ENCODE peak calls at places on chromosomes 6 and 20, in eight cellular contexts. One of them, this sample, is unnamed.

GRCh38 chr6:79111549-79111948 is 33.5 kb upstream of the PHIP start:
- DNase-seq in GM23248: no peak
- DNase-seq in neuronal stem cell: no peak
- DNase-seq in MM.1S: no peak
- DNase-seq in mammary epithelial cell: no peak
- DNase-seq in HepG2: no peak
- DNase-seq in PC-9: no peak
- DNase-seq in GM23338: no peak
- DNase-seq in this sample: no peak

GRCh38 chr6:132190815-132191175 is 210.5 kb downstream of the MOXD1 start:
- DNase-seq in GM23248: peak
- DNase-seq in neuronal stem cell: no peak
- DNase-seq in MM.1S: no peak
- DNase-seq in mammary epithelial cell: peak
- DNase-seq in HepG2: no peak
- DNase-seq in PC-9: no peak
- DNase-seq in GM23338: no peak
- DNase-seq in this sample: no peak

GRCh38 chr20:24741673-24742072 is 207.4 kb upstream of the CST7 start:
- DNase-seq in GM23248: no peak
- DNase-seq in neuronal stem cell: no peak
- DNase-seq in MM.1S: no peak
- DNase-seq in mammary epithelial cell: no peak
- DNase-seq in HepG2: no peak
- DNase-seq in PC-9: no peak
- DNase-seq in GM23338: no peak
- DNase-seq in this sample: no peak

GRCh38 chr20:55375920-55376319 is 629.4 kb downstream of the CBLN4 start:
- DNase-seq in GM23248: no peak
- DNase-seq in neuronal stem cell: no peak
- DNase-seq in MM.1S: no peak
- DNase-seq in mammary epithelial cell: no peak
- DNase-seq in HepG2: no peak
- DNase-seq in PC-9: no peak
- DNase-seq in GM23338: no peak
- DNase-seq in this sample: no peak

GRCh38 chr6:47678739-47679138 is 19.6 kb upstream of the ADGRF4 start:
- DNase-seq in GM23248: no peak
- DNase-seq in neuronal stem cell: no peak
- DNase-seq in MM.1S: no peak
- DNase-seq in mammary epithelial cell: no peak
- DNase-seq in HepG2: no peak
- DNase-seq in PC-9: no peak
- DNase-seq in GM23338: no peak
- DNase-seq in this sample: no peak

GRCh38 chr6:163725008-163725941 is 310.8 kb downstream of the QKI start:
- DNase-seq in GM23248: no peak
- DNase-seq in neuronal stem cell: no peak
- DNase-seq in MM.1S: no peak
- DNase-seq in mammary epithelial cell: no peak
- DNase-seq in HepG2: no peak
- DNase-seq in PC-9: no peak
- DNase-seq in GM23338: no peak
- DNase-seq in this sample: no peak

GRCh38 chr20:61570796-61571195 is 318.7 kb downstream of the CDH4 start:
- DNase-seq in GM23248: no peak
- DNase-seq in neuronal stem cell: no peak
- DNase-seq in MM.1S: no peak
- DNase-seq in mammary epithelial cell: no peak
- DNase-seq in HepG2: no peak
- DNase-seq in PC-9: no peak
- DNase-seq in GM23338: no peak
- DNase-seq in this sample: no peak

GRCh38 chr6:158086054-158086705 is 81.9 kb downstream of the SERAC1 start:
- DNase-seq in GM23248: peak
- DNase-seq in neuronal stem cell: no peak
- DNase-seq in MM.1S: no peak
- DNase-seq in mammary epithelial cell: no peak
- DNase-seq in HepG2: no peak
- DNase-seq in PC-9: no peak
- DNase-seq in GM23338: no peak
- DNase-seq in this sample: no peak

GRCh38 chr6:131954775-131955107 is 3.6 kb upstream of the CCN2 start:
- DNase-seq in GM23248: peak
- DNase-seq in neuronal stem cell: no peak
- DNase-seq in MM.1S: no peak
- DNase-seq in mammary epithelial cell: peak
- DNase-seq in HepG2: peak
- DNase-seq in PC-9: peak
- DNase-seq in GM23338: peak
- DNase-seq in this sample: no peak

GRCh38 chr6:121884056-121884455 is 448.6 kb downstream of the GJA1 start:
- DNase-seq in GM23248: no peak
- DNase-seq in neuronal stem cell: no peak
- DNase-seq in MM.1S: no peak
- DNase-seq in mammary epithelial cell: no peak
- DNase-seq in HepG2: no peak
- DNase-seq in PC-9: no peak
- DNase-seq in GM23338: no peak
- DNase-seq in this sample: no peak

GRCh38 chr6:170007468-170008240 is 256.2 kb downstream of the ERMARD start:
- DNase-seq in GM23248: no peak
- DNase-seq in neuronal stem cell: peak
- DNase-seq in MM.1S: no peak
- DNase-seq in mammary epithelial cell: no peak
- DNase-seq in HepG2: no peak
- DNase-seq in PC-9: no peak
- DNase-seq in GM23338: no peak
- DNase-seq in this sample: no peak

GRCh38 chr6:34143884-34144580 is 1.9 kb downstream of the GRM4 start:
- DNase-seq in GM23248: peak
- DNase-seq in neuronal stem cell: peak
- DNase-seq in MM.1S: no peak
- DNase-seq in mammary epithelial cell: no peak
- DNase-seq in HepG2: peak
- DNase-seq in PC-9: no peak
- DNase-seq in GM23338: peak
- DNase-seq in this sample: no peak

GRCh38 chr6:20640181-20640580 is 105.9 kb downstream of the CDKAL1 start:
- DNase-seq in GM23248: no peak
- DNase-seq in neuronal stem cell: no peak
- DNase-seq in MM.1S: no peak
- DNase-seq in mammary epithelial cell: no peak
- DNase-seq in HepG2: no peak
- DNase-seq in PC-9: no peak
- DNase-seq in GM23338: no peak
- DNase-seq in this sample: no peak

GRCh38 chr6:158033751-158034702 is 52.4 kb downstream of the SYNJ2 start:
- DNase-seq in GM23248: peak
- DNase-seq in neuronal stem cell: no peak
- DNase-seq in MM.1S: no peak
- DNase-seq in mammary epithelial cell: no peak
- DNase-seq in HepG2: peak
- DNase-seq in PC-9: no peak
- DNase-seq in GM23338: no peak
- DNase-seq in this sample: no peak

GRCh38 chr6:89970609-89971337 is 76.5 kb downstream of the GJA10 start:
- DNase-seq in GM23248: peak
- DNase-seq in neuronal stem cell: peak
- DNase-seq in MM.1S: no peak
- DNase-seq in mammary epithelial cell: peak
- DNase-seq in HepG2: peak
- DNase-seq in PC-9: peak
- DNase-seq in GM23338: peak
- DNase-seq in this sample: no peak

GRCh38 chr6:127618729-127619128 is 41.8 kb downstream of the C6orf58 start:
- DNase-seq in GM23248: peak
- DNase-seq in neuronal stem cell: no peak
- DNase-seq in MM.1S: no peak
- DNase-seq in mammary epithelial cell: peak
- DNase-seq in HepG2: no peak
- DNase-seq in PC-9: no peak
- DNase-seq in GM23338: no peak
- DNase-seq in this sample: no peak

GRCh38 chr6:41728954-41729353 is 6.5 kb downstream of the TFEB start:
- DNase-seq in GM23248: no peak
- DNase-seq in neuronal stem cell: no peak
- DNase-seq in MM.1S: no peak
- DNase-seq in mammary epithelial cell: no peak
- DNase-seq in HepG2: no peak
- DNase-seq in PC-9: no peak
- DNase-seq in GM23338: no peak
- DNase-seq in this sample: no peak

GRCh38 chr6:41728073-41728936 is 7.1 kb downstream of the TFEB start:
- DNase-seq in GM23248: no peak
- DNase-seq in neuronal stem cell: no peak
- DNase-seq in MM.1S: no peak
- DNase-seq in mammary epithelial cell: no peak
- DNase-seq in HepG2: peak
- DNase-seq in PC-9: no peak
- DNase-seq in GM23338: no peak
- DNase-seq in this sample: no peak

GRCh38 chr6:41726876-41727275 is 8.5 kb downstream of the TFEB start:
- DNase-seq in GM23248: no peak
- DNase-seq in neuronal stem cell: no peak
- DNase-seq in MM.1S: no peak
- DNase-seq in mammary epithelial cell: no peak
- DNase-seq in HepG2: no peak
- DNase-seq in PC-9: no peak
- DNase-seq in GM23338: no peak
- DNase-seq in this sample: no peak

GRCh38 chr6:41729624-41730023 is 5.8 kb downstream of the TFEB start:
- DNase-seq in GM23248: no peak
- DNase-seq in neuronal stem cell: no peak
- DNase-seq in MM.1S: no peak
- DNase-seq in mammary epithelial cell: no peak
- DNase-seq in HepG2: no peak
- DNase-seq in PC-9: no peak
- DNase-seq in GM23338: peak
- DNase-seq in this sample: no peak

DNA sequence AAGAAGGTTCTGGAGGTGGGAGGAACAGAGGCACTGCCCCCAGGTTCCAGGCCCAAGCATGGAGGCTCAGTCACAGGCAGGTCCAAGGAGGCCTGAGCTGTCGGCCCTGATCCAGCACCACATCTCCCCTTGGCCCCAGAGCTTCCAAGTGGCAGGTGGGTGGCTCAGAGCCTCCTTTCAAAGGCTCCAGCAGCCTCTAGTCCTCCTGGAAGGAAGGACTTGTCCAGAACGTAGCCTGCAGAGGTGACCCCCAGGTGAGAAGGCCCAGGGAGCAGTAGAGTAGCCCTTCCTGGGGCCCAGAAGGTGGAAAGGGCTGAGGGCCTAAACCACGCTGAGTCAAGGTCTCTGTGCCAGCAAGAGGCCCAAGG is 7.7 kb downstream of the TFEB start:
- DNase-seq in GM23248: no peak
- DNase-seq in neuronal stem cell: no peak
- DNase-seq in MM.1S: no peak
- DNase-seq in mammary epithelial cell: no peak
- DNase-seq in HepG2: no peak
- DNase-seq in PC-9: no peak
- DNase-seq in GM23338: no peak
- DNase-seq in this sample: no peak
- H2AFZ ChIP-seq in GM23248: no peak
- H2AFZ ChIP-seq in neuronal stem cell: no peak
- H2AFZ ChIP-seq in MM.1S: no peak
- H2AFZ ChIP-seq in mammary epithelial cell: no peak
- H2AFZ ChIP-seq in HepG2: no peak
- H2AFZ ChIP-seq in PC-9: no peak
- H2AFZ ChIP-seq in GM23338: no peak
- H2AFZ ChIP-seq in this sample: no peak

GRCh38 chr20:34970193-34971037 is 14.7 kb downstream of the MYH7B start:
- DNase-seq in GM23248: no peak
- DNase-seq in neuronal stem cell: no peak
- DNase-seq in MM.1S: no peak
- DNase-seq in mammary epithelial cell: no peak
- DNase-seq in HepG2: no peak
- DNase-seq in PC-9: no peak
- DNase-seq in GM23338: no peak
- DNase-seq in this sample: no peak
- H2AFZ ChIP-seq in GM23248: no peak
- H2AFZ ChIP-seq in neuronal stem cell: peak
- H2AFZ ChIP-seq in MM.1S: no peak
- H2AFZ ChIP-seq in mammary epithelial cell: no peak
- H2AFZ ChIP-seq in HepG2: no peak
- H2AFZ ChIP-seq in PC-9: no peak
- H2AFZ ChIP-seq in GM23338: no peak
- H2AFZ ChIP-seq in this sample: no peak

DNA sequence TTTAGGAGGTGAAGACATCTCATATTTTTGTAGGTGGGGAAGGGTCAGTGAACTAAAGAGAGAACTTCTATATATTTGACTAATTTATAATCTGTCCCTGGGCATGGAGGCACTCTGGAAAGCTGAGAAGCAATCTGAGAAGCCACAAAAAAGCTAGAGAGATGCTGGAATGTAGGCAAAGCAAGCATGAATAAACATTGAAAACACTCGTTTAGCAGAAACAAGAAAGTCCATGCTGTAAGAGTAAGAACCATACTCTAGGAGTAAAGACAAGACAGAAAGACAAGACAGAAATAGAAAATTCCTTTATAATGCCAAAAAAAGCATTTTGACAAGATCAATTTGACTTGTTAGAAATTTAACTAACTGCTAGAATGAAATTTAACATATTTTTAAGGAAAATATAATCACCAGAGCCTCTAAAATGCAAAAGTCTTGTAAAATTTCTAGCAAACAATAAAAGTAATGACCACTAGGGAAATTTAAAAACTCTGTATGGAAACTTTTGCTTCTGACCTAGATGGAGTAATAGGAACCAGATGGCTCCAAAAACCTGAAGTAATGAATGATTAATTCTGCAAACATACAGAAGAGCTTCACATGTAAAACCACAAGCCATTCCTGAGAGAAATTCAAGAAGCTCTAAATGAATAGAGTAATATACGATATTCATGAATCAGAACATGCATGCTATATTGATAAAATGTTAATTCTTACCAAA is 625.6 kb upstream of the PTCHD4 start:
- DNase-seq in GM23248: peak
- DNase-seq in neuronal stem cell: no peak
- DNase-seq in MM.1S: no peak
- DNase-seq in mammary epithelial cell: peak
- DNase-seq in HepG2: no peak
- DNase-seq in PC-9: no peak
- DNase-seq in GM23338: no peak
- DNase-seq in this sample: no peak
- H2AFZ ChIP-seq in GM23248: peak
- H2AFZ ChIP-seq in neuronal stem cell: no peak
- H2AFZ ChIP-seq in MM.1S: no peak
- H2AFZ ChIP-seq in mammary epithelial cell: no peak
- H2AFZ ChIP-seq in HepG2: no peak
- H2AFZ ChIP-seq in PC-9: no peak
- H2AFZ ChIP-seq in GM23338: no peak
- H2AFZ ChIP-seq in this sample: no peak

GRCh38 chr20:10111144-10111771 is 76.5 kb downstream of the ANKEF1 start:
- DNase-seq in GM23248: no peak
- DNase-seq in neuronal stem cell: no peak
- DNase-seq in MM.1S: peak
- DNase-seq in mammary epithelial cell: no peak
- DNase-seq in HepG2: peak
- DNase-seq in PC-9: no peak
- DNase-seq in GM23338: no peak
- DNase-seq in this sample: no peak
- H2AFZ ChIP-seq in GM23248: no peak
- H2AFZ ChIP-seq in neuronal stem cell: no peak
- H2AFZ ChIP-seq in MM.1S: no peak
- H2AFZ ChIP-seq in mammary epithelial cell: no peak
- H2AFZ ChIP-seq in HepG2: no peak
- H2AFZ ChIP-seq in PC-9: no peak
- H2AFZ ChIP-seq in GM23338: no peak
- H2AFZ ChIP-seq in this sample: no peak

This sample was measured in keratinocyte.